ENCODE peak calls at places on chromosomes 11 and 22, in eight cellular contexts. One of them, this sample, is unnamed.

GRCh38 chr11:128733440-128734115 is 39.7 kb downstream of the FLI1 start:
- DNase-seq in kidney: no peak
- DNase-seq in testis: no peak
- DNase-seq in CD8-positive, alpha-beta T cell: peak; percentile 64
- DNase-seq in CD4-positive, CD25-positive, alpha-beta regulatory T cell: peak; percentile 47
- DNase-seq in mesenchymal stem cell: peak; percentile 60
- DNase-seq in HepG2: no peak
- DNase-seq in stomach: no peak
- DNase-seq in this sample: no peak

GRCh38 chr22:26589845-26590524 is at the start of gene TPST2:
- DNase-seq in kidney: peak; percentile 92
- DNase-seq in CD8-positive, alpha-beta T cell: peak; percentile 89
- DNase-seq in CD4-positive, CD25-positive, alpha-beta regulatory T cell: peak; percentile 73
- DNase-seq in HepG2: peak; percentile 38
- DNase-seq in stomach: peak; percentile 83
- DNase-seq in testis: peak; percentile 86
- DNase-seq in mesenchymal stem cell: peak; percentile 74
- DNase-seq in this sample: peak; percentile 90

GRCh38 chr11:117831661-117832415 is 7.3 kb upstream of the FXYD2 start:
- DNase-seq in stomach: peak; percentile 18
- DNase-seq in kidney: peak; percentile 42
- DNase-seq in CD4-positive, CD25-positive, alpha-beta regulatory T cell: no peak
- DNase-seq in CD8-positive, alpha-beta T cell: peak; percentile 44
- DNase-seq in HepG2: no peak
- DNase-seq in mesenchymal stem cell: no peak
- DNase-seq in testis: peak; percentile 13
- DNase-seq in this sample: no peak

GRCh38 chr11:68659158-68659921 is 25.0 kb upstream of the GAL start:
- DNase-seq in kidney: peak; percentile 85
- DNase-seq in stomach: no peak
- DNase-seq in testis: peak; percentile 92
- DNase-seq in mesenchymal stem cell: peak; percentile 59
- DNase-seq in CD8-positive, alpha-beta T cell: no peak
- DNase-seq in CD4-positive, CD25-positive, alpha-beta regulatory T cell: no peak
- DNase-seq in HepG2: peak; percentile 55
- DNase-seq in this sample: no peak

GRCh38 chr22:44736581-44737413 is 15.6 kb upstream of the ARHGAP8 start:
- DNase-seq in HepG2: no peak
- DNase-seq in kidney: peak; percentile 76
- DNase-seq in CD8-positive, alpha-beta T cell: no peak
- DNase-seq in stomach: no peak
- DNase-seq in CD4-positive, CD25-positive, alpha-beta regulatory T cell: no peak
- DNase-seq in mesenchymal stem cell: no peak
- DNase-seq in testis: no peak
- DNase-seq in this sample: no peak

GRCh38 chr11:115736146-115736545 is 231.9 kb upstream of the CADM1 start:
- DNase-seq in testis: no peak
- DNase-seq in HepG2: no peak
- DNase-seq in CD8-positive, alpha-beta T cell: no peak
- DNase-seq in CD4-positive, CD25-positive, alpha-beta regulatory T cell: no peak
- DNase-seq in kidney: no peak
- DNase-seq in stomach: no peak
- DNase-seq in mesenchymal stem cell: no peak
- DNase-seq in this sample: no peak

GRCh38 chr11:60370811-60371297 is 7.5 kb upstream of the MS4A7 start:
- DNase-seq in kidney: no peak
- DNase-seq in CD4-positive, CD25-positive, alpha-beta regulatory T cell: no peak
- DNase-seq in HepG2: peak; percentile 27
- DNase-seq in stomach: no peak
- DNase-seq in testis: no peak
- DNase-seq in mesenchymal stem cell: peak; percentile 69
- DNase-seq in CD8-positive, alpha-beta T cell: no peak
- DNase-seq in this sample: no peak

GRCh38 chr11:4881860-4882500 is at the start of gene OR51T1:
- DNase-seq in stomach: no peak
- DNase-seq in mesenchymal stem cell: peak; percentile 16
- DNase-seq in HepG2: no peak
- DNase-seq in CD4-positive, CD25-positive, alpha-beta regulatory T cell: no peak
- DNase-seq in testis: no peak
- DNase-seq in kidney: no peak
- DNase-seq in CD8-positive, alpha-beta T cell: no peak
- DNase-seq in this sample: no peak

GRCh38 chr11:89293966-89294679 is 116.4 kb downstream of the TYR start:
- DNase-seq in kidney: peak; percentile 48
- DNase-seq in CD8-positive, alpha-beta T cell: no peak
- DNase-seq in mesenchymal stem cell: peak; percentile 21
- DNase-seq in HepG2: no peak
- DNase-seq in stomach: no peak
- DNase-seq in CD4-positive, CD25-positive, alpha-beta regulatory T cell: no peak
- DNase-seq in testis: peak; percentile 17
- DNase-seq in this sample: peak; percentile 43

GRCh38 chr11:60265373-60266214 is 14.9 kb upstream of the MS4A4A start:
- DNase-seq in kidney: no peak
- DNase-seq in HepG2: peak; percentile 8
- DNase-seq in CD4-positive, CD25-positive, alpha-beta regulatory T cell: peak; percentile 20
- DNase-seq in CD8-positive, alpha-beta T cell: no peak
- DNase-seq in testis: peak; percentile 31
- DNase-seq in stomach: no peak
- DNase-seq in mesenchymal stem cell: peak; percentile 50
- DNase-seq in this sample: no peak

GRCh38 chr11:124891390-124891861 is 6.2 kb downstream of the ROBO4 start:
- DNase-seq in kidney: peak; percentile 87
- DNase-seq in mesenchymal stem cell: no peak
- DNase-seq in stomach: no peak
- DNase-seq in CD4-positive, CD25-positive, alpha-beta regulatory T cell: no peak
- DNase-seq in HepG2: no peak
- DNase-seq in CD8-positive, alpha-beta T cell: peak; percentile 15
- DNase-seq in testis: no peak
- DNase-seq in this sample: no peak

GRCh38 chr22:42760806-42761565 is 40.3 kb upstream of the A4GALT start:
- DNase-seq in testis: no peak
- DNase-seq in CD8-positive, alpha-beta T cell: no peak
- DNase-seq in HepG2: no peak
- DNase-seq in stomach: no peak
- DNase-seq in CD4-positive, CD25-positive, alpha-beta regulatory T cell: no peak
- DNase-seq in kidney: no peak
- DNase-seq in mesenchymal stem cell: no peak
- DNase-seq in this sample: no peak

GRCh38 chr11:111176603-111177002 is 68.9 kb upstream of the POU2AF2 start:
- DNase-seq in CD4-positive, CD25-positive, alpha-beta regulatory T cell: no peak
- DNase-seq in mesenchymal stem cell: no peak
- DNase-seq in CD8-positive, alpha-beta T cell: no peak
- DNase-seq in testis: no peak
- DNase-seq in kidney: no peak
- DNase-seq in HepG2: no peak
- DNase-seq in stomach: no peak
- DNase-seq in this sample: no peak

GRCh38 chr22:20024225-20025087 is 3.5 kb downstream of the TANGO2 start:
- DNase-seq in stomach: no peak
- DNase-seq in CD8-positive, alpha-beta T cell: no peak
- DNase-seq in kidney: peak; percentile 66
- DNase-seq in HepG2: no peak
- DNase-seq in testis: no peak
- DNase-seq in mesenchymal stem cell: no peak
- DNase-seq in CD4-positive, CD25-positive, alpha-beta regulatory T cell: no peak
- DNase-seq in this sample: no peak

GRCh38 chr11:133742388-133742787 is 102.9 kb downstream of the SPATA19 start:
- DNase-seq in mesenchymal stem cell: no peak
- DNase-seq in stomach: no peak
- DNase-seq in kidney: no peak
- DNase-seq in CD8-positive, alpha-beta T cell: no peak
- DNase-seq in HepG2: no peak
- DNase-seq in testis: no peak
- DNase-seq in CD4-positive, CD25-positive, alpha-beta regulatory T cell: no peak
- DNase-seq in this sample: no peak

DNA sequence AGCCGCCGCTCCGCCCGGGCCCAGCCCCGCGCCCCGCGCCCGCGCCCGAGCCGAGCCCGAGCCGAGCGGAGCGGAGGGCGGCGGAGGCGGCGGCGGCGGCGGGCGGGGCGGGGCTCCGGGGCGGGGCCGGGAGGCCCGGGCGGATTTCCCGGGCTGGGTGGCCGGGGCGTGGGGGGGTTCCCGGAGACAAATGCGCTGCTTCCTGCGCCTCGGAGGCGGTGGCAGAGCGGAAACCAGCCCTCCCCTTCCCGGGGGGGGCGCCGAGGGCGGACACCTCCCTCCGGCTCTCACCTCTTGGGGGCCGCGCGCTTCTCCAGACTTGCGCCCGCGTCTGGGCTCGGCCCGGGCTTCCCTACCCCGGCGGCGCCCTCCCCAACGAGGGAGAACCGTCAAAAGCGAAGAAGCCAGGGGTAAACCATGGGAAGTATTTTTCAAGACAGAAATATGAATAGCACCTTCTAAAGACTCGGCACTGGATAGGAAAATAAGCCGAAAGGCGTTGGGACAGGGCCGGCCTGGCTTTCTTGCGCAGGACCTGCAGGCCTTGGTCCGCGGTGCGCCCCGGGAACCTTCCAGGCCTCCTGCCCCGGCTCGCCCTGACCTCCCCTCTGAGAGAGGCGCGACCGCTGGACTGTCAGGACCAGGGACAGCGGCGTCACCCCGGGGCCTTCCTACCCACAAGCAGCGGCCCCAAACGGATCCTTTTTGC is at the start of gene MAPK11:
- DNase-seq in HepG2: peak; percentile 47
- DNase-seq in CD4-positive, CD25-positive, alpha-beta regulatory T cell: peak; percentile 79
- DNase-seq in mesenchymal stem cell: peak; percentile 81
- DNase-seq in testis: peak; percentile 79
- DNase-seq in CD8-positive, alpha-beta T cell: peak; percentile 84
- DNase-seq in stomach: peak; percentile 75
- DNase-seq in kidney: peak; percentile 92
- DNase-seq in this sample: peak; percentile 87
- H3K4me3 ChIP-seq in HepG2: peak within 1 kb of the TSS; percentile 62
- H3K4me3 ChIP-seq in CD4-positive, CD25-positive, alpha-beta regulatory T cell: no peak within 1 kb of the TSS
- H3K4me3 ChIP-seq in mesenchymal stem cell: peak within 1 kb of the TSS; percentile 61
- H3K4me3 ChIP-seq in testis: peak within 1 kb of the TSS; percentile 45
- H3K4me3 ChIP-seq in CD8-positive, alpha-beta T cell: peak within 1 kb of the TSS; percentile 65
- H3K4me3 ChIP-seq in stomach: peak within 1 kb of the TSS; percentile 59
- H3K4me3 ChIP-seq in kidney: peak within 1 kb of the TSS; percentile 56
- H3K4me3 ChIP-seq in this sample: peak within 1 kb of the TSS; percentile 56

DNA sequence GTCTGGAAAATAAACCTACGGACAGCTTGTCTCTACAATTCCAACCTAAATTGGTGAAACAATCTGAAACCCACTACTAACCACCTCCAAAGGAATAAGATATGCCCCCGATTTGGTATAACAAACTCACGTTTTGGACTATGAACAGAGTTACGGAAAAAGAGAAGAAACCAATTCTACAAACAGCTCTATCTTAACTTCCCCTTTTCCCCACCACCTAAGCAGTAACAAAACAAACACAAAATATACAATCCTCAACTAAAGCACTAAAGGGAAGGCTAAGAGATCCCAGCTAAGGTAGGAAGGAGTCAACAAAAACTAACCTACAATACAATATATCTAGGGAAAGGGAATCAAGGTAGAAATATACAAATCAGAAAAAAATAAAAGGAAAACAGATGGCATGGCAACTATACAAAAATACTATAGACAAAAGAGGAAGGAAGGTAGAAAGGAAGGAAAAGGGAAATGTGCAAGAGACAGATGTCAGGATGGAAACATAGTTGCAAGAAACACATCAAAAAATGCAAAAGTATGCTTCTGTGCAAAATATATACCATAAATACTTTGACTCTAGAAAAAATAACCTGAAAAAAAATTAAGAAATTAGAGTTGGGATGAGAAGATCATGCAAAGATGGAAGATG is 43.9 kb upstream of the LYVE1 start:
- DNase-seq in CD4-positive, CD25-positive, alpha-beta regulatory T cell: no peak
- DNase-seq in mesenchymal stem cell: no peak
- DNase-seq in stomach: no peak
- DNase-seq in CD8-positive, alpha-beta T cell: no peak
- DNase-seq in kidney: no peak
- DNase-seq in HepG2: no peak
- DNase-seq in testis: no peak
- DNase-seq in this sample: no peak
- H3K4me1 ChIP-seq in CD4-positive, CD25-positive, alpha-beta regulatory T cell: no peaks in the 10 kb centered on the region
- H3K4me1 ChIP-seq in mesenchymal stem cell: peaks cover 4% of the 10 kb centered on the region
- H3K4me1 ChIP-seq in stomach: peaks cover 4% of the 10 kb centered on the region
- H3K4me1 ChIP-seq in CD8-positive, alpha-beta T cell: no peaks in the 10 kb centered on the region
- H3K4me1 ChIP-seq in kidney: no peaks in the 10 kb centered on the region
- H3K4me1 ChIP-seq in HepG2: peaks cover 5% of the 10 kb centered on the region
- H3K4me1 ChIP-seq in testis: no peaks in the 10 kb centered on the region
- H3K4me1 ChIP-seq in this sample: peaks cover 14% of the 10 kb centered on the region

DNA sequence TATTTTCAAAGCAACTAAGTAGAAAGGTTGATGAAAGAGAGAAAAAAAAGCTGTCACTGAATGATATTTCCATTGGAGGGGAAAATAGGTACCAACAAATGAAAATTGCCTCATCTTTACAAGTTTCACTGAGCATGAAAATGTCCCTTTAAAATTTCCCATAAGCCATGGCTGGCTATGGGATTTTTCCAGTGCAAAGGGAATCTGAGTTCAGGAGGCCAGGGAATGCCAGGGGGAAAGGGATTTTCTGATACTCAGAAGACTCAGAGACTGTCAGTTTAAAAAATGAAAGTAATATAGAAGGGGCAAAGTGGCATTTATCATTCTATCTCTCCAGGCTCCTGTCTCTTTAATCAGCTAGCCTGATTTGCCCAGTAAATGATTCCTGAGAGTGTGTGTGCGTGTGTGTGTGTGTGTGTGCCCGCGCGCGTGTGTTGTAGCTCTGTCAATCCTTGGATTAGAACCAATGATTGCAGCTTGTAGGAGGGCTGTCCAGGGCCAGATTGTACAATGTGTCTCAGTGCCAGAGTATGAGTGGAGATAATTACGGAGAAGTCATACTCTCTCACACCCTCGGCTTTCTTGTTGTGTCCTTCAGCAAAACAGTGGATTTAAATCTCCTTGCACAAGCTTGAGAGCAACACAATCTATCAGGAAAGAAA is at the start of gene NTM:
- DNase-seq in CD4-positive, CD25-positive, alpha-beta regulatory T cell: no peak
- DNase-seq in kidney: no peak
- DNase-seq in CD8-positive, alpha-beta T cell: no peak
- DNase-seq in testis: peak; percentile 44
- DNase-seq in stomach: peak; percentile 44
- DNase-seq in HepG2: no peak
- DNase-seq in mesenchymal stem cell: no peak
- DNase-seq in this sample: no peak
- H3K4me3 ChIP-seq in CD4-positive, CD25-positive, alpha-beta regulatory T cell: no peak within 1 kb of the TSS
- H3K4me3 ChIP-seq in kidney: peak within 1 kb of the TSS; percentile 11
- H3K4me3 ChIP-seq in CD8-positive, alpha-beta T cell: no peak within 1 kb of the TSS
- H3K4me3 ChIP-seq in testis: no peak within 1 kb of the TSS
- H3K4me3 ChIP-seq in stomach: peak within 1 kb of the TSS; percentile 24
- H3K4me3 ChIP-seq in HepG2: no peak within 1 kb of the TSS
- H3K4me3 ChIP-seq in mesenchymal stem cell: no peak within 1 kb of the TSS
- H3K4me3 ChIP-seq in this sample: no peak within 1 kb of the TSS

DNA sequence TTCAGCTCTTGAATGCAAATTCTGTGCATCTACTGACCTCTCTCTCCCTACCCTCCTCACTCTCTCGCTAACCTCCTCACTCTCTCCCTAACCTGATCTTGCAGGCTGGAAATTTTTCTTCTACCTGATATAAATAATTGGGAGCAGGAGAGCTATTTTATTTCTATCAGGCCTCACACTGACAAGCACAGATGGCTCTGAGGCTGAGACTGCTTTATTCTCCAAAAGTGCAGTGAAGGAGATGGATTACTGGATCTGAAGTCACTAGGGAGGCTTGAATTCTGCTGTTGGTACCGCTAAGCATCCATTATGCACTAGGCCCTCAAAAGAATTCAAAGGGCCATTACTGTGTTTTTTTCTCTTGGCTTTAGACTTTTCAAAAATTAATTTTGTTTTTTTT is 19.4 kb upstream of the LDHA start:
- DNase-seq in mesenchymal stem cell: no peak
- DNase-seq in CD4-positive, CD25-positive, alpha-beta regulatory T cell: no peak
- DNase-seq in stomach: no peak
- DNase-seq in testis: no peak
- DNase-seq in CD8-positive, alpha-beta T cell: no peak
- DNase-seq in HepG2: no peak
- DNase-seq in kidney: no peak
- DNase-seq in this sample: no peak
- H3K4me1 ChIP-seq in mesenchymal stem cell: no peaks in the 10 kb centered on the region
- H3K4me1 ChIP-seq in CD4-positive, CD25-positive, alpha-beta regulatory T cell: no peaks in the 10 kb centered on the region
- H3K4me1 ChIP-seq in stomach: no peaks in the 10 kb centered on the region
- H3K4me1 ChIP-seq in testis: no peaks in the 10 kb centered on the region
- H3K4me1 ChIP-seq in CD8-positive, alpha-beta T cell: no peaks in the 10 kb centered on the region
- H3K4me1 ChIP-seq in HepG2: peaks cover 12% of the 10 kb centered on the region
- H3K4me1 ChIP-seq in kidney: no peaks in the 10 kb centered on the region
- H3K4me1 ChIP-seq in this sample: no peaks in the 10 kb centered on the region

This sample was measured in upper lobe of right lung.